ENCODE peak calls at places on chromosome 4, in five cellular contexts. E is fibroblast of lung; B is mesenchymal stem cell; A is naive thymus-derived CD4-positive, alpha-beta T cell; M is M059J. C is an unnamed sample.

GRCh38 chr4:22848332-22848731 is 155.6 kb downstream of the GBA3 start:
- DNase-seq in B (no peak), M (no peak), A (no peak), E (no peak), C (no peak)

GRCh38 chr4:173073939-173074500 is 94.6 kb upstream of the GALNT7 start:
- DNase-seq in A (no peak), E (no peak), B (peak; percentile 11), M (peak; percentile 3), C (no peak)

GRCh38 chr4:27088491-27088890 is 227.8 kb downstream of the STIM2 start:
- DNase-seq in M (no peak), E (no peak), A (no peak), B (peak; percentile 3), C (no peak)

GRCh38 chr4:182207806-182208483 is 35.3 kb upstream of the TENM3 start:
- DNase-seq in E (peak; percentile 95), M (peak; percentile 91), A (no peak), B (peak; percentile 66), C (no peak)

GRCh38 chr4:85942107-85942506 is 417.7 kb downstream of the MAPK10 start:
- DNase-seq in B (no peak), E (no peak), M (no peak), A (no peak), C (no peak)

GRCh38 chr4:139144911-139145551 is 32.0 kb downstream of the ELF2 start:
- DNase-seq in B (no peak), M (peak; percentile 21), E (no peak), A (no peak), C (no peak)

GRCh38 chr4:102533348-102533747 is 32.2 kb downstream of the NFKB1 start:
- DNase-seq in A (no peak), M (no peak), E (no peak), B (no peak), C (no peak)

GRCh38 chr4:8192748-8193738 is 6.0 kb upstream of the SH3TC1 start:
- DNase-seq in A (no peak), M (peak; percentile 43), B (peak; percentile 82), E (peak; percentile 53), C (no peak)

GRCh38 chr4:83866821-83867220 is 330.9 kb downstream of the GPAT3 start:
- DNase-seq in E (peak; percentile 70), B (peak; percentile 13), A (no peak), M (peak; percentile 29), C (no peak)

GRCh38 chr4:54315561-54315960 is 86.5 kb downstream of the PDGFRA start:
- DNase-seq in A (no peak), E (no peak), B (no peak), M (no peak), C (no peak)

C was measured in mesothelial cell of epicardium.